ENCODE peak calls at places on chromosome 18, in ten cellular contexts. L, N, K, V, I, G, F, M, U and X are unnamed samples.

GRCh38 chr18:48334845-48335244 is 74.3 kb downstream of the ZBTB7C start:
- DNase-seq in L (no peak), N (no peak), K (no peak), V (no peak), I (no peak), G (no peak), F (no peak), M (no peak), U (no peak), X (no peak)

GRCh38 chr18:36655894-36656293 is 172.9 kb downstream of the TPGS2 start:
- DNase-seq in L (no peak), N (no peak), K (no peak), V (no peak), I (no peak), G (no peak), F (no peak), M (no peak), U (no peak), X (no peak)

GRCh38 chr18:11470941-11471340 is 138.5 kb upstream of the SLC35G4 start:
- DNase-seq in L (no peak), N (no peak), K (no peak), V (no peak), I (no peak), G (no peak), F (no peak), M (no peak), U (no peak), X (no peak)

GRCh38 chr18:50192903-50193795 is 1.8 kb downstream of the MYO5B start:
- DNase-seq in L (peak), N (no peak), K (no peak), V (no peak), I (peak), G (no peak), F (no peak), M (no peak), U (no peak), X (no peak)

GRCh38 chr18:74264303-74265020 is 27.3 kb downstream of the CYB5A start:
- DNase-seq in L (peak), N (no peak), K (no peak), V (no peak), I (no peak), G (no peak), F (no peak), M (no peak), U (no peak), X (no peak)

GRCh38 chr18:11981633-11982366 is 493 bp downstream of the IMPA2 start:
- DNase-seq in L (peak), N (no peak), K (no peak), V (peak), I (peak), G (no peak), F (peak), M (no peak), U (peak), X (no peak)

GRCh38 chr18:34707670-34708069 is 2.4 kb upstream of the DTNA start:
- DNase-seq in L (peak), N (peak), K (no peak), V (peak), I (peak), G (peak), F (no peak), M (peak), U (no peak), X (peak)

GRCh38 chr18:23158884-23159820 is 23.9 kb downstream of the CABLES1 start:
- DNase-seq in L (no peak), N (no peak), K (no peak), V (no peak), I (no peak), G (no peak), F (no peak), M (no peak), U (no peak), X (no peak)

GRCh38 chr18:24677011-24677410 is 216.6 kb downstream of the HRH4 start:
- DNase-seq in L (no peak), N (no peak), K (no peak), V (no peak), I (no peak), G (no peak), F (no peak), M (no peak), U (no peak), X (no peak)

GRCh38 chr18:47669815-47670214 is 260.6 kb downstream of the SMAD2 start:
- DNase-seq in L (no peak), N (no peak), K (no peak), V (no peak), I (no peak), G (no peak), F (no peak), M (no peak), U (no peak), X (no peak)

GRCh38 chr18:72768681-72769229 is 99.0 kb downstream of the NETO1 start:
- DNase-seq in L (no peak), N (peak), K (no peak), V (no peak), I (no peak), G (no peak), F (no peak), M (no peak), U (no peak), X (no peak)

GRCh38 chr18:51350081-51350480 is 152.6 kb upstream of the MEX3C start:
- DNase-seq in L (no peak), N (no peak), K (no peak), V (no peak), I (peak), G (no peak), F (no peak), M (no peak), U (no peak), X (no peak)

GRCh38 chr18:79402209-79402576 is 6.5 kb downstream of the NFATC1 start:
- DNase-seq in L (no peak), N (no peak), K (no peak), V (no peak), I (no peak), G (no peak), F (no peak), M (no peak), U (no peak), X (no peak)

GRCh38 chr18:26780520-26781325 is 84.8 kb downstream of the AQP4 start:
- DNase-seq in L (no peak), N (no peak), K (no peak), V (no peak), I (no peak), G (no peak), F (no peak), M (no peak), U (no peak), X (no peak)

GRCh38 chr18:77360315-77361186 is 110.9 kb downstream of the GALR1 start:
- DNase-seq in L (peak), N (no peak), K (no peak), V (no peak), I (no peak), G (no peak), F (no peak), M (no peak), U (no peak), X (no peak)

GRCh38 chr18:36176177-36176584 is 11.1 kb upstream of the MOCOS start:
- DNase-seq in L (no peak), N (no peak), K (no peak), V (no peak), I (no peak), G (no peak), F (no peak), M (no peak), U (no peak), X (no peak)

GRCh38 chr18:3283908-3284307 is 22.0 kb downstream of the MYL12B start:
- DNase-seq in L (no peak), N (no peak), K (no peak), V (no peak), I (no peak), G (no peak), F (no peak), M (no peak), U (no peak), X (no peak)

GRCh38 chr18:74395630-74396251 is 61.4 kb downstream of the DIPK1C start:
- DNase-seq in L (no peak), N (no peak), K (no peak), V (no peak), I (no peak), G (peak), F (no peak), M (no peak), U (no peak), X (no peak)

GRCh38 chr18:21742323-21742687 is 1.7 kb downstream of the MIB1 start:
- DNase-seq in L (no peak), N (no peak), K (no peak), V (no peak), I (no peak), G (peak), F (no peak), M (no peak), U (no peak), X (no peak)

GRCh38 chr18:13137041-13137938 is 81.3 kb upstream of the LDLRAD4 start:
- DNase-seq in L (peak), N (no peak), K (peak), V (no peak), I (peak), G (peak), F (peak), M (no peak), U (no peak), X (no peak)

GRCh38 chr18:35514283-35514682 is 16.5 kb upstream of the INO80C start:
- DNase-seq in L (no peak), N (no peak), K (no peak), V (no peak), I (no peak), G (no peak), F (no peak), M (no peak), U (no peak), X (no peak)

GRCh38 chr18:512957-513356 is 12.5 kb upstream of the COLEC12 start:
- DNase-seq in L (no peak), N (no peak), K (no peak), V (no peak), I (no peak), G (no peak), F (no peak), M (no peak), U (no peak), X (no peak)

GRCh38 chr18:37160038-37160745 is 331.3 kb downstream of the KIAA1328 start:
- DNase-seq in L (no peak), N (no peak), K (no peak), V (no peak), I (no peak), G (no peak), F (no peak), M (no peak), U (no peak), X (no peak)

GRCh38 chr18:6054443-6054842 is 159.1 kb upstream of the TMEM200C start:
- DNase-seq in L (peak), N (peak), K (no peak), V (no peak), I (no peak), G (no peak), F (no peak), M (no peak), U (no peak), X (no peak)

GRCh38 chr18:74506405-74507119 is 10.4 kb downstream of the CNDP2 start:
- DNase-seq in L (no peak), N (no peak), K (no peak), V (no peak), I (no peak), G (peak), F (no peak), M (no peak), U (no peak), X (no peak)

GRCh38 chr18:61589053-61589723 is 256.0 kb downstream of the CDH20 start:
- DNase-seq in L (no peak), N (no peak), K (no peak), V (no peak), I (no peak), G (no peak), F (no peak), M (peak), U (no peak), X (no peak)

GRCh38 chr18:36580874-36581750 is 247.7 kb downstream of the TPGS2 start:
- DNase-seq in L (no peak), N (no peak), K (no peak), V (no peak), I (no peak), G (peak), F (no peak), M (peak), U (no peak), X (no peak)

GRCh38 chr18:25399554-25399953 is 47.6 kb upstream of the ZNF521 start:
- DNase-seq in L (no peak), N (no peak), K (no peak), V (no peak), I (no peak), G (no peak), F (no peak), M (no peak), U (no peak), X (no peak)

GRCh38 chr18:59639136-59639535 is 58.1 kb downstream of the CCBE1 start:
- DNase-seq in L (no peak), N (no peak), K (no peak), V (no peak), I (no peak), G (no peak), F (no peak), M (no peak), U (no peak), X (no peak)